ENCODE peak calls at places on chromosome 13, in five cellular contexts. X, T, A, F and M are unnamed samples.
A peak's percentile ranks its signal among the peaks of the same experiment; 100 is the strongest.

GRCh38 chr13:21055016-21055415 is 6.4 kb downstream of the LATS2 start:
- DNase-seq in X (no peak), T (no peak), A (no peak), F (no peak), M (no peak)

GRCh38 chr13:49833402-49833801 is 40.9 kb upstream of the KPNA3 start:
- DNase-seq in T (no peak), F (no peak), A (no peak), X (no peak), M (no peak)

GRCh38 chr13:73891805-73892204 is 242.4 kb downstream of the KLF12 start:
- DNase-seq in A (no peak), X (no peak), F (no peak), T (no peak), M (no peak)

GRCh38 chr13:77599351-77599750 is 63.8 kb downstream of the SCEL start:
- DNase-seq in T (no peak), A (no peak), F (no peak), X (no peak), M (no peak)

GRCh38 chr13:33367186-33367895 is 81.8 kb upstream of the STARD13 start:
- DNase-seq in T (no peak), F (no peak), A (no peak), X (no peak), M (no peak)

GRCh38 chr13:106145070-106145469 is 390.4 kb downstream of the EFNB2 start:
- DNase-seq in X (no peak), T (no peak), A (no peak), F (no peak), M (no peak)

GRCh38 chr13:49997935-49998334 is 1.1 kb downstream of the TRIM13 start:
- DNase-seq in F (no peak), X (no peak), A (no peak), T (no peak), M (no peak)

GRCh38 chr13:53338760-53339159 is 310.1 kb downstream of the OLFM4 start:
- DNase-seq in T (no peak), X (no peak), A (no peak), F (no peak), M (no peak)

GRCh38 chr13:31049833-31050232 is 111.9 kb downstream of the HSPH1 start:
- DNase-seq in T (no peak), X (no peak), A (no peak), F (no peak), M (no peak)

GRCh38 chr13:30334663-30335386 is 27.5 kb upstream of the KATNAL1 start:
- DNase-seq in F (no peak), X (no peak), T (no peak), A (no peak), M (no peak)

GRCh38 chr13:95601216-95601615 is 43.3 kb downstream of the DZIP1 start:
- DNase-seq in A (no peak), T (no peak), F (no peak), X (no peak), M (no peak)

GRCh38 chr13:90448466-90449037 is 898.9 kb upstream of the MIR17HG start:
- DNase-seq in X (no peak), F (no peak), A (no peak), T (no peak), M (no peak)

GRCh38 chr13:97002581-97002980 is 8.3 kb upstream of the OXGR1 start:
- DNase-seq in X (no peak), F (no peak), T (no peak), A (no peak), M (no peak)

GRCh38 chr13:76884167-76884566 is 2.0 kb downstream of the KCTD12 start:
- DNase-seq in F (no peak), A (no peak), X (peak; percentile 74), T (peak; percentile 71), M (no peak)

GRCh38 chr13:61149333-61149730 is 266.3 kb downstream of the PCDH20 start:
- DNase-seq in F (no peak), T (no peak), X (no peak), A (no peak), M (no peak)

GRCh38 chr13:73059460-73060250 is 850 bp downstream of the KLF5 start:
- DNase-seq in F (no peak), X (no peak), A (peak; percentile 87), T (peak; percentile 81), M (no peak)

GRCh38 chr13:90105276-90105675 is 1242.2 kb upstream of the MIR17HG start:
- DNase-seq in X (no peak), F (no peak), A (no peak), T (no peak), M (no peak)

GRCh38 chr13:29162638-29163037 is 342.5 kb downstream of the MTUS2 start:
- DNase-seq in X (no peak), T (peak; percentile 10), A (no peak), F (no peak), M (no peak)

GRCh38 chr13:87893186-87893585 is 222.0 kb downstream of the SLITRK5 start:
- DNase-seq in A (no peak), T (no peak), F (no peak), X (no peak), M (no peak)

GRCh38 chr13:114043421-114044053 is 69.7 kb upstream of the C13orf46 start:
- DNase-seq in F (no peak), X (peak; percentile 85), A (no peak), T (peak; percentile 65), M (peak; percentile 65)

GRCh38 chr13:100787899-100788298 is 113.3 kb upstream of the TMTC4 start:
- DNase-seq in T (no peak), X (no peak), A (no peak), F (no peak), M (no peak)

GRCh38 chr13:23959231-23959862 is 62.0 kb upstream of the C1QTNF9B start:
- DNase-seq in A (no peak), F (no peak), X (no peak), T (no peak), M (no peak)

GRCh38 chr13:98761126-98761978 is 8.9 kb upstream of the SLC15A1 start:
- DNase-seq in X (no peak), T (no peak), A (no peak), F (no peak), M (peak; percentile 48)

GRCh38 chr13:30457306-30457891 is 8.3 kb downstream of the HMGB1 start:
- DNase-seq in F (no peak), X (no peak), T (no peak), A (no peak), M (no peak)

GRCh38 chr13:76856141-76856571 is 30.0 kb downstream of the KCTD12 start:
- DNase-seq in X (no peak), A (no peak), T (no peak), F (no peak), M (no peak)

GRCh38 chr13:66225071-66225470 is 1005.1 kb downstream of the PCDH9 start:
- DNase-seq in X (no peak), F (no peak), A (no peak), T (no peak), M (no peak)

GRCh38 chr13:79625517-79625916 is 144.6 kb downstream of the NDFIP2 start:
- DNase-seq in T (no peak), X (no peak), A (no peak), F (no peak), M (no peak)

GRCh38 chr13:62014299-62014698 is 598.6 kb upstream of the PCDH20 start:
- DNase-seq in T (peak; percentile 6), F (no peak), X (no peak), A (no peak), M (no peak)

GRCh38 chr13:20828540-20829364 is 55.0 kb upstream of the EEF1AKMT1 start:
- DNase-seq in F (no peak), T (peak; percentile 64), A (no peak), X (no peak), M (no peak)

GRCh38 chr13:28204690-28205443 is 66.5 kb downstream of the PAN3 start:
- DNase-seq in F (no peak), A (no peak), X (no peak), T (no peak), M (no peak)

GRCh38 chr13:113520571-113520970 is 30.1 kb upstream of the DCUN1D2 start:
- DNase-seq in A (no peak), T (no peak), F (no peak), X (no peak), M (no peak)

GRCh38 chr13:27006519-27007161 is 165.0 kb downstream of the USP12 start:
- DNase-seq in T (peak; percentile 63), X (no peak), F (no peak), A (no peak), M (no peak)

GRCh38 chr13:75073791-75074190 is 408.2 kb downstream of the TBC1D4 start:
- DNase-seq in F (no peak), A (no peak), T (no peak), X (no peak), M (no peak)

GRCh38 chr13:69108486-69108885 is 999.1 kb upstream of the ATXN8OS start:
- DNase-seq in A (no peak), F (no peak), T (no peak), X (no peak), M (no peak)

GRCh38 chr13:105410602-105411001 is 1124.9 kb downstream of the EFNB2 start:
- DNase-seq in X (no peak), T (peak; percentile 50), A (peak; percentile 87), F (no peak), M (no peak)

GRCh38 chr13:51500687-51501086 is 47.9 kb upstream of the INTS6 start:
- DNase-seq in X (no peak), A (no peak), F (no peak), T (no peak), M (no peak)
- H3K4me3 ChIP-seq in X (no peak overlapping the region), A (no peak overlapping the region), F (no peak overlapping the region), T (no peak overlapping the region), M (no peak overlapping the region)

GRCh38 chr13:110109140-110109783 is 197.7 kb downstream of the COL4A1 start:
- DNase-seq in T (no peak), A (no peak), X (no peak), F (no peak), M (no peak)
- H3K4me3 ChIP-seq in T (no peak overlapping the region), A (no peak overlapping the region), X (no peak overlapping the region), F (peak overlapping the region; percentile 22), M (no peak overlapping the region)

GRCh38 chr13:40672310-40673060 is 6.0 kb upstream of the FOXO1 start:
- DNase-seq in T (peak; percentile 53), F (no peak), A (no peak), X (no peak), M (peak; percentile 15)

GRCh38 chr13:40670307-40670706 is 3.9 kb upstream of the FOXO1 start:
- DNase-seq in A (no peak), T (no peak), X (no peak), F (no peak), M (no peak)

GRCh38 chr13:40676007-40676406 is 9.6 kb upstream of the FOXO1 start:
- DNase-seq in F (no peak), T (no peak), A (no peak), X (no peak), M (no peak)

GRCh38 chr13:40673414-40673813 is 7.0 kb upstream of the FOXO1 start:
- DNase-seq in T (no peak), X (no peak), F (no peak), A (no peak), M (no peak)

GRCh38 chr13:40673061-40673397 is 6.6 kb upstream of the FOXO1 start:
- DNase-seq in F (no peak), T (no peak), X (no peak), A (no peak), M (no peak)
- H3K4me3 ChIP-seq in F (no peak overlapping the region), T (no peak overlapping the region), X (no peak overlapping the region), A (no peak overlapping the region), M (no peak overlapping the region)

DNA sequence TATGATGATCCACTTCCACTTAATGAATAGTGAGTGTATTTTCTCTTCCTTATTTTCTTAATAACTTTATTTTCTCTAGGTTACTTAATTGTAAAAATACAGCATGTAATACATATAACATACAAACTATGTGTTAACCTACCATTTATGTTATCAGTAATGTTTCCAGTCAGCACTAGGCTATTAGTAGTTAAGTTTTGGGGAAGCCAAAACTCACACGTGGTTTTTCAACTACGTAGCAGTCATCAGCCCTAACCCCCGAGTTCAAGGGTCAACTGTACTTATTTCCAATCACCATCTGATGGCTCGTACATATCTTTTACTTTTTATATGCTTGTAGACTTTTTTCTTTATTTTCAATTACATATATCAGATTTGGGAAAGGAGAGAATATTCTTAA is 95.7 kb downstream of the TNFSF13B start:
- DNase-seq in X (no peak), T (no peak), F (no peak), A (no peak), M (no peak)
- H3K4me3 ChIP-seq in X (no peak overlapping the region), T (no peak overlapping the region), F (no peak overlapping the region), A (no peak overlapping the region), M (no peak overlapping the region)